ENCODE peak calls at places on chromosome 2, in ten cellular contexts. Q is heart left ventricle, D is sigmoid colon, F is ovary, I is H54, V is GM12891, U is body of pancreas, O is adrenal gland, Y is K562, S is lower leg skin. W is an unnamed sample.
A peak's percentile ranks its signal among the peaks of the same experiment; 100 is the strongest.

GRCh38 chr2:39492095-39492590 is 55.1 kb upstream of the MAP4K3 start:
- DNase-seq in O (no peak), V (peak; percentile 31), Y (peak; percentile 46), F (no peak), U (no peak), D (no peak), S (no peak), Q (no peak), I (peak; percentile 40), W (no peak)

GRCh38 chr2:172207916-172208315 is 105.2 kb upstream of the DLX2 start:
- DNase-seq in V (no peak), Q (no peak), F (no peak), S (no peak), I (no peak), O (no peak), D (no peak), Y (no peak), U (no peak), W (no peak)

GRCh38 chr2:76169289-76169688 is 458.6 kb upstream of the GCFC2 start:
- DNase-seq in I (no peak), Y (no peak), U (no peak), O (no peak), V (no peak), Q (no peak), D (no peak), S (no peak), F (no peak), W (no peak)

GRCh38 chr2:139813340-139813739 is 1033.2 kb upstream of the NXPH2 start:
- DNase-seq in S (no peak), V (no peak), I (no peak), D (no peak), U (no peak), F (no peak), O (no peak), Q (no peak), Y (no peak), W (no peak)

GRCh38 chr2:196479350-196479749 is 160.2 kb upstream of the CCDC150 start:
- DNase-seq in S (no peak), F (no peak), Y (no peak), O (no peak), U (no peak), I (no peak), D (no peak), Q (no peak), V (no peak), W (peak; percentile 18)

GRCh38 chr2:30947686-30948085 is 140.4 kb upstream of the CAPN13 start:
- DNase-seq in O (no peak), Y (no peak), V (no peak), F (no peak), S (no peak), D (no peak), Q (no peak), I (no peak), U (no peak), W (no peak)

GRCh38 chr2:36392854-36393253 is 37.3 kb downstream of the CRIM1 start:
- DNase-seq in S (no peak), I (no peak), V (no peak), Y (no peak), Q (no peak), D (no peak), F (no peak), U (no peak), O (no peak), W (no peak)

GRCh38 chr2:159226059-159226461 is 60.4 kb downstream of the WDSUB1 start:
- DNase-seq in D (no peak), I (peak; percentile 47), O (no peak), Q (no peak), V (no peak), Y (peak; percentile 60), F (no peak), S (peak; percentile 69), U (peak; percentile 35), W (peak; percentile 85)

GRCh38 chr2:28401411-28401810 is 8.8 kb downstream of the FOSL2 start:
- DNase-seq in Q (no peak), S (no peak), D (peak; percentile 52), O (peak; percentile 57), U (no peak), V (no peak), F (no peak), Y (no peak), I (no peak), W (peak; percentile 58)

GRCh38 chr2:28399289-28399688 is 6.6 kb downstream of the FOSL2 start:
- DNase-seq in O (peak; percentile 47), V (no peak), D (no peak), I (no peak), Y (no peak), F (no peak), S (no peak), Q (no peak), U (no peak), W (no peak)

GRCh38 chr2:28399946-28400345 is 7.3 kb downstream of the FOSL2 start:
- DNase-seq in S (no peak), U (no peak), I (no peak), O (peak; percentile 60), D (no peak), V (no peak), F (no peak), Q (no peak), Y (no peak), W (no peak)

GRCh38 chr2:28400921-28401320 is 8.3 kb downstream of the FOSL2 start:
- DNase-seq in S (no peak), U (no peak), Y (no peak), D (no peak), I (no peak), O (peak; percentile 66), Q (no peak), F (no peak), V (no peak), W (no peak)

DNA sequence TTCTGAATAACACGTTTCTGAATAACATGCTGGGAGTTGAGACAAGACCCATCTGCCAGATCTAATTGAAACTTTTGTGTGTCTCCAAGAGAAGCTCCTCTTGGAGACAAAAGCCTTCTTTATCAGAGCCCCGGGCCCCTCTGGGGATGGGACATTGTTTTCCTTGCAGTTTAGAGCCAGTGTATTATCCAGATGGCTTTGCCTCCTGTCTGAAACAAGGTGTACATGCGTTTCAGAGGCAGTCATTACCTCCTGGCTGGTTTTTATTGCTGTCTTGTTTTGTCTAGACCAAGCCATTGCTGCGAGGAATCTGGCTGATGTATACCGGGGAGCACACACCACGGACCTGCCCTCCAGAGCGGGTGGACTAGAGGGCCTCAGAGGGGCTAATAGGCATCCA is 7.8 kb downstream of the FOSL2 start:
- DNase-seq in O (peak; percentile 36), I (no peak), V (no peak), Y (no peak), S (no peak), D (no peak), U (no peak), F (no peak), Q (no peak), W (no peak)
- TF ChIP-seq POLR2A in O (no peak), I (no peak), V (no peak), Y (no peak), S (no peak), D (no peak), U (no peak), F (no peak), Q (no peak), W (no peak)

GRCh38 chr2:9002313-9002636 is 1.2 kb downstream of the MBOAT2 start:
- DNase-seq in S (no peak), U (no peak), Q (no peak), D (no peak), O (no peak), Y (no peak), V (no peak), I (no peak), F (no peak), W (no peak)

GRCh38 chr2:9003366-9003615 is 193 bp downstream of the MBOAT2 start:
- DNase-seq in U (no peak), Y (no peak), V (no peak), Q (no peak), F (no peak), I (no peak), O (no peak), D (peak; percentile 63), S (no peak), W (no peak)

GRCh38 chr2:9002637-9003365 is 683 bp downstream of the MBOAT2 start:
- DNase-seq in Q (peak; percentile 31), U (peak; percentile 10), I (no peak), V (no peak), F (peak; percentile 23), D (peak; percentile 63), S (peak; percentile 85), O (peak; percentile 23), Y (no peak), W (peak; percentile 12)

GRCh38 chr2:9004338-9005204 is 1.1 kb upstream of the MBOAT2 start:
- DNase-seq in S (no peak), Y (peak; percentile 37), O (no peak), D (no peak), Q (no peak), I (no peak), V (no peak), F (no peak), U (no peak), W (no peak)

DNA sequence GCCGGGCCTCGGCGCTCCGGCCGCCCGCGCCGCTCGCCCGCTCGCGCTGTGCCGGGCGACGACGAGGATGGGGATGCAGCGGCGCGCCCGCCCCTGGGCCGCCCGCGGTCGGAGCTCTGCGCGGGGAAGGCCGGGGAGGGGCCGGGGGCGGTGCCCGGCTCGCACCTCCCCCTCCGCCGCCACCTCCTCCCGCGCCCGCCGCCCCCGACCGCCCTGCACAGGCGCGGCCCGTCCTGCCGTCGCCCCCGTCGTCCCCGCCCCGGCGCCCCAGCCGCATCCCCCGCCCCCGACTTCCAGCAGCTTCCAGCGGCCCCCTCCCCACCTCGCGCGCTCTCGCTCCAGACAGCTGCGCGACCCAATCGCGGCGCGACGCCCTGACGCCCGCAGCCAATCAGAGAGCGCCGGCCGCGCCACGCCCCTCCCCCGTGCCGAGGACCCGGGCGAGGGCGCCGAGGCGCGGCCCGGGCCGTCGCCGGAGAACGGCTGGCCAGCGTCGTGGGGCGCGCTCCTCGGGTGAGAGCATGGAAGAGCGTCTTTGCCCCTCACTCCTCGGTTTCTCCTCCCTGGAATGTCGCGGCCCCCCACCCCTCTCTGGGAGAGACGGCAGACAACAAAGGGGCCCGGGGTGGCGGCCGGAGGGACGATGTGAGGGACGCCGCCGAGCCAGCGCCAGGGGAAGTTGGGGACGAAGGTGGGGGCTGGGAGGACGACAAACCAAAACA is at the start of gene MBOAT2:
- DNase-seq in Y (peak; percentile 98), S (peak; percentile 96), I (peak; percentile 95), U (peak; percentile 81), V (peak; percentile 84), D (peak; percentile 92), F (peak; percentile 86), O (peak; percentile 72), Q (peak; percentile 91), W (peak; percentile 88)
- TF ChIP-seq POLR2A in Y (peak; percentile 87), S (no peak), I (peak; percentile 95), U (peak; percentile 60), V (no peak), D (peak; percentile 53), F (peak; percentile 61), O (peak; percentile 42), Q (peak; percentile 73), W (no peak)

DNA sequence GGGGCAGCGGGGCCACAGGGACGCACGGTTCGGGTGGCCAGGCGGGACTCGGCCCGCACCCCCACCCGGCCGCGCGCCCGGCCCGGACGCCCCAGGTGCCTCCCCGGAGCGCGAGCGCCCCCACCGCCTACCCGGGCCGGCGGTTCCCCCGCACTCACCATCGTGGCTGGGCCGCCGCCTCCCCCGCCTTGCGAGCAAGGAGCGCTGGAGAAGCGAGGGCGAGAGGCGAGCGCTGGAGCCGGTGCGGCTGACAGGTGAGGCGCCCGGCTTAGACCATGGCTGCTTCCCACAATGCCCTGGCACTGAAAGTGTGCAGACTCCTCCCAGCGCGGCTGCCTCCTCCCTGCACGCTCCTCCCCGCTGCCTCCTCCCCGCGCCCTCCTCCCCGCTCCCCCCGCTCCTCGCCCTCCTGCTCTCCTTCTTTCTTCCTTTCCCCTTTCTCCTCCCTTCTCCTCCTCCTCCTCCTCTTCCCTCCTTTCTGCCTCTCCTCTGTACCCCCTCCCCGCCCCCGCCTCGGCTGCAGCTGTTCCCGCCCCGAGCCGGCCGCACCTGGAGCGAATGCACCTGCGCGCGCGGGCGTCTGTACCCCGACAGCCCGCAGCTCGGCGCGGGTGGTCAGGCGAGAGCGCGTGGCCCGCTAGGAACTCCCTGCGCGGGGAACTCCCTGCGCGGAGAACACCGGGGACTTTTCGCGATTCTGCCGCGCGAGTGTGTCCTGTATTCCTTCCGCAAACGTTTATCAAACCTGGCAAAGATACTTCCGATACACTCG is at the start of gene AP1S3:
- DNase-seq in I (peak; percentile 74), Y (peak; percentile 53), F (peak; percentile 58), S (peak; percentile 91), V (peak; percentile 77), U (peak; percentile 92), D (peak; percentile 73), O (peak; percentile 67), Q (peak; percentile 59), W (peak; percentile 92)
- TF ChIP-seq POLR2A in I (peak; percentile 50), Y (no peak), F (no peak), S (no peak), V (no peak), U (peak; percentile 70), D (no peak), O (no peak), Q (no peak), W (peak; percentile 95)

GRCh38 chr2:229269146-229269545 is 1.9 kb downstream of the PID1 start:
- DNase-seq in O (no peak), D (peak; percentile 69), S (no peak), F (no peak), U (peak; percentile 33), V (no peak), I (no peak), Y (no peak), Q (no peak), W (no peak)

GRCh38 chr2:229261599-229261998 is 9.5 kb downstream of the PID1 start:
- DNase-seq in Q (no peak), D (no peak), O (no peak), V (no peak), F (no peak), Y (no peak), I (no peak), S (no peak), U (no peak), W (no peak)

GRCh38 chr2:229268626-229269025 is 2.5 kb downstream of the PID1 start:
- DNase-seq in I (no peak), S (no peak), Y (no peak), O (no peak), Q (no peak), V (no peak), U (no peak), D (no peak), F (no peak), W (no peak)

GRCh38 chr2:229269986-229270385 is 1.1 kb downstream of the PID1 start:
- DNase-seq in O (no peak), Y (no peak), S (no peak), V (no peak), U (no peak), I (no peak), Q (no peak), D (no peak), F (no peak), W (no peak)

DNA sequence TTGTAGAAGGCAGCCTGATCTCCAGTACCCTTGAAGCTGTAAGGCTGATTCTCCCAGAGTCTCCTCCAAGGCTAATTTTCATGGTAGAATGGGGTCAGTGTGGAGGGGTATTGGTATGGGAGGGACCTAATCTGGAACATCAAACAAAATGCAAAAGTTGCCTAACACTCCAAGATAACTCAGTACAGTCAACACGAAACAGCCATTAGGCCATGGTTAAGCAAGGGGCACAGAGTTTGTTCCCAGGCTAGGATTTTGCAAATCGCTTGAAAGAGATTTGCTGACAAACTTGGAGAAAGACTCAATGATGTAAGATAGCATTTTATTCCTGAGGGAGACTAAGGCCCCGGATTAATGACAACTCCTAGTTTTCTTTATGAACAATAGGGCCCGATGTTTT is 5.4 kb downstream of the PID1 start:
- DNase-seq in Q (no peak), F (no peak), D (no peak), O (no peak), S (no peak), U (no peak), I (no peak), Y (no peak), V (no peak), W (no peak)
- TF ChIP-seq POLR2A in Q (no peak), F (no peak), D (no peak), O (no peak), S (no peak), U (no peak), I (no peak), Y (no peak), V (no peak), W (no peak)

W was measured in thyroid gland.